ENCODE peak calls at places on chromosome 5, in seven cellular contexts. One of them, this sample, is unnamed.

GRCh38 chr5:150777685-150778084 is 872 bp upstream of the SMIM3 start:
- DNase-seq in uterus: no peak
- DNase-seq in BE2C: no peak
- DNase-seq in A549: no peak
- DNase-seq in progenitor cell of endocrine pancreas: no peak
- DNase-seq in Caco-2: no peak
- DNase-seq in nephron progenitor cell: no peak
- DNase-seq in this sample: no peak

GRCh38 chr5:5981562-5981961 is 396.8 kb downstream of the MED10 start:
- DNase-seq in progenitor cell of endocrine pancreas: no peak
- DNase-seq in A549: no peak
- DNase-seq in BE2C: no peak
- DNase-seq in nephron progenitor cell: no peak
- DNase-seq in uterus: no peak
- DNase-seq in Caco-2: no peak
- DNase-seq in this sample: no peak

GRCh38 chr5:149325166-149325735 is 20.0 kb upstream of the GRPEL2 start:
- DNase-seq in BE2C: no peak
- DNase-seq in uterus: no peak
- DNase-seq in progenitor cell of endocrine pancreas: no peak
- DNase-seq in nephron progenitor cell: no peak
- DNase-seq in A549: no peak
- DNase-seq in Caco-2: no peak
- DNase-seq in this sample: no peak

GRCh38 chr5:127785098-127785927 is 82.1 kb downstream of the CCDC192 start:
- DNase-seq in uterus: no peak
- DNase-seq in Caco-2: peak; percentile 36
- DNase-seq in nephron progenitor cell: no peak
- DNase-seq in A549: peak; percentile 7
- DNase-seq in BE2C: no peak
- DNase-seq in progenitor cell of endocrine pancreas: no peak
- DNase-seq in this sample: no peak

GRCh38 chr5:167802755-167803431 is 488.6 kb upstream of the WWC1 start:
- DNase-seq in uterus: no peak
- DNase-seq in nephron progenitor cell: no peak
- DNase-seq in BE2C: no peak
- DNase-seq in progenitor cell of endocrine pancreas: no peak
- DNase-seq in Caco-2: peak; percentile 74
- DNase-seq in A549: no peak
- DNase-seq in this sample: no peak

GRCh38 chr5:172110921-172111873 is 76.8 kb downstream of the STK10 start:
- DNase-seq in BE2C: peak; percentile 50
- DNase-seq in Caco-2: no peak
- DNase-seq in uterus: no peak
- DNase-seq in A549: no peak
- DNase-seq in nephron progenitor cell: no peak
- DNase-seq in progenitor cell of endocrine pancreas: no peak
- DNase-seq in this sample: peak; percentile 60

GRCh38 chr5:68264024-68264956 is 48.7 kb downstream of the PIK3R1 start:
- DNase-seq in BE2C: no peak
- DNase-seq in progenitor cell of endocrine pancreas: no peak
- DNase-seq in A549: no peak
- DNase-seq in nephron progenitor cell: no peak
- DNase-seq in Caco-2: no peak
- DNase-seq in uterus: peak; percentile 55
- DNase-seq in this sample: no peak

GRCh38 chr5:142096382-142096781 is 12.2 kb upstream of the NDFIP1 start:
- DNase-seq in A549: no peak
- DNase-seq in uterus: no peak
- DNase-seq in nephron progenitor cell: no peak
- DNase-seq in Caco-2: no peak
- DNase-seq in progenitor cell of endocrine pancreas: no peak
- DNase-seq in BE2C: no peak
- DNase-seq in this sample: no peak

GRCh38 chr5:160192424-160192823 is 36.9 kb upstream of the FABP6 start:
- DNase-seq in BE2C: no peak
- DNase-seq in uterus: no peak
- DNase-seq in Caco-2: no peak
- DNase-seq in progenitor cell of endocrine pancreas: no peak
- DNase-seq in nephron progenitor cell: no peak
- DNase-seq in A549: no peak
- DNase-seq in this sample: no peak

GRCh38 chr5:151183451-151184245 is 26.1 kb upstream of the ANXA6 start:
- DNase-seq in A549: no peak
- DNase-seq in nephron progenitor cell: no peak
- DNase-seq in progenitor cell of endocrine pancreas: no peak
- DNase-seq in BE2C: no peak
- DNase-seq in Caco-2: peak; percentile 12
- DNase-seq in uterus: no peak
- DNase-seq in this sample: peak; percentile 60

GRCh38 chr5:37767251-37767650 is 72.6 kb downstream of the GDNF start:
- DNase-seq in uterus: no peak
- DNase-seq in BE2C: no peak
- DNase-seq in progenitor cell of endocrine pancreas: no peak
- DNase-seq in A549: no peak
- DNase-seq in Caco-2: no peak
- DNase-seq in nephron progenitor cell: no peak
- DNase-seq in this sample: no peak

GRCh38 chr5:83711982-83712601 is 8.6 kb downstream of the HAPLN1 start:
- DNase-seq in Caco-2: no peak
- DNase-seq in nephron progenitor cell: peak; percentile 62
- DNase-seq in uterus: peak; percentile 17
- DNase-seq in A549: peak; percentile 59
- DNase-seq in BE2C: peak; percentile 53
- DNase-seq in progenitor cell of endocrine pancreas: peak; percentile 22
- DNase-seq in this sample: no peak

GRCh38 chr5:56012281-56012963 is 17.7 kb upstream of the IL6ST start:
- DNase-seq in BE2C: no peak
- DNase-seq in uterus: no peak
- DNase-seq in A549: no peak
- DNase-seq in progenitor cell of endocrine pancreas: no peak
- DNase-seq in nephron progenitor cell: no peak
- DNase-seq in Caco-2: no peak
- DNase-seq in this sample: no peak

GRCh38 chr5:40052812-40053211 is 626.9 kb upstream of the PTGER4 start:
- DNase-seq in Caco-2: no peak
- DNase-seq in progenitor cell of endocrine pancreas: no peak
- DNase-seq in A549: peak; percentile 27
- DNase-seq in BE2C: no peak
- DNase-seq in nephron progenitor cell: no peak
- DNase-seq in uterus: no peak
- DNase-seq in this sample: no peak

GRCh38 chr5:173583384-173583783 is 33.1 kb downstream of the BOD1 start:
- DNase-seq in progenitor cell of endocrine pancreas: no peak
- DNase-seq in A549: no peak
- DNase-seq in nephron progenitor cell: no peak
- DNase-seq in BE2C: no peak
- DNase-seq in uterus: no peak
- DNase-seq in Caco-2: no peak
- DNase-seq in this sample: no peak

GRCh38 chr5:72034710-72035109 is 72.6 kb upstream of the MAP1B start:
- DNase-seq in BE2C: no peak
- DNase-seq in Caco-2: no peak
- DNase-seq in A549: no peak
- DNase-seq in uterus: no peak
- DNase-seq in progenitor cell of endocrine pancreas: no peak
- DNase-seq in nephron progenitor cell: no peak
- DNase-seq in this sample: no peak

GRCh38 chr5:59810041-59810440 is 83.5 kb downstream of the PDE4D start:
- DNase-seq in nephron progenitor cell: peak; percentile 79
- DNase-seq in uterus: peak; percentile 68
- DNase-seq in A549: peak; percentile 82
- DNase-seq in progenitor cell of endocrine pancreas: peak; percentile 51
- DNase-seq in BE2C: peak; percentile 66
- DNase-seq in Caco-2: peak; percentile 61
- DNase-seq in this sample: peak; percentile 88

GRCh38 chr5:38768411-38769211 is 77.2 kb upstream of the OSMR start:
- DNase-seq in uterus: no peak
- DNase-seq in nephron progenitor cell: no peak
- DNase-seq in progenitor cell of endocrine pancreas: no peak
- DNase-seq in BE2C: no peak
- DNase-seq in A549: no peak
- DNase-seq in Caco-2: no peak
- DNase-seq in this sample: no peak

GRCh38 chr5:159602434-159602833 is 272.1 kb upstream of the IL12B start:
- DNase-seq in nephron progenitor cell: no peak
- DNase-seq in uterus: no peak
- DNase-seq in BE2C: no peak
- DNase-seq in progenitor cell of endocrine pancreas: no peak
- DNase-seq in A549: no peak
- DNase-seq in Caco-2: no peak
- DNase-seq in this sample: no peak

GRCh38 chr5:115321309-115321708 is 24.9 kb upstream of the CCDC112 start:
- DNase-seq in progenitor cell of endocrine pancreas: no peak
- DNase-seq in uterus: no peak
- DNase-seq in Caco-2: no peak
- DNase-seq in BE2C: no peak
- DNase-seq in nephron progenitor cell: no peak
- DNase-seq in A549: no peak
- DNase-seq in this sample: no peak

GRCh38 chr5:58868931-58869330 is 286.1 kb downstream of the RAB3C start:
- DNase-seq in uterus: no peak
- DNase-seq in BE2C: no peak
- DNase-seq in Caco-2: no peak
- DNase-seq in A549: no peak
- DNase-seq in progenitor cell of endocrine pancreas: no peak
- DNase-seq in nephron progenitor cell: no peak
- DNase-seq in this sample: no peak

DNA sequence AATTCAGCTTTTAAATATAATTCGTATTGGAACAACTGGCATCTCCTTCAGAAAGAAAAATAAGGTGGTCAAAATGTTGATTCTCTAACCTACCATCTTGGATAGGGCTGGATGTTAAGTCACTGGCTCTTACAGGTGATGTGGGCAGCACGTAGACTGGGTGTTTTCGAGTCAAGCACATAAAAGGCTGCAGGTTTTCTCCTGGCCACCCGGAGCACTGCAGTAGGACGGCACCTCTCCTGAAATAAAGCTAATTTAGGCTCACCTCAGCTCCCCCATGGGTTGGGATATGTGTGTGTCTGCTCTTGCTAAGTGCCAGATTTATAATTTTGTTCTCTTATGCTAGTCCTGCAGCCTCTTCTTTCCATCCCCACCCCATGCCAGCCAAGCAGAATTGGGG is 80.3 kb downstream of the IQGAP2 start:
- DNase-seq in nephron progenitor cell: no peak
- DNase-seq in BE2C: no peak
- DNase-seq in progenitor cell of endocrine pancreas: no peak
- DNase-seq in A549: no peak
- DNase-seq in uterus: no peak
- DNase-seq in Caco-2: no peak
- DNase-seq in this sample: no peak
- TF ChIP-seq CTCF in nephron progenitor cell: no peak
- TF ChIP-seq CTCF in BE2C: peak; percentile 16
- TF ChIP-seq CTCF in progenitor cell of endocrine pancreas: peak; percentile 21
- TF ChIP-seq CTCF in A549: no peak
- TF ChIP-seq CTCF in uterus: no peak
- TF ChIP-seq CTCF in Caco-2: no peak
- TF ChIP-seq CTCF in this sample: no peak

DNA sequence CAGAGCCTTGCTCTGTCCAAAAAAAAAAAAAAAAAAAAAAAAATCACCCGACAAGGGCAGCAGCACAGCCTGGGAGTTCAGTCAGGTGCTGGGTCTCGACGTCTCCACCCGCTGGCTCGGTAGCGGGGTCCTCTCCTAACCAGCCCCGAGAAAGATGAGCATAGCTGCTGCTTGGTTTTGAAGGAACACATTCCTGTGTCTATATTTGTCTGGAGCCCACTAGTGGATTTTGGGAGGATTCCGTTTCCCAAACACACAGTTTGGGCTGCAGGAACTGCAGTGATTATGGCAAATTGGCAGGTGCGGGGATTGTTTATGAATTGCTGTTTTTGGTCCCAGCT is 1.2 kb downstream of the OTULINL start:
- DNase-seq in progenitor cell of endocrine pancreas: no peak
- DNase-seq in BE2C: no peak
- DNase-seq in uterus: no peak
- DNase-seq in nephron progenitor cell: no peak
- DNase-seq in Caco-2: no peak
- DNase-seq in A549: no peak
- DNase-seq in this sample: no peak
- TF ChIP-seq CTCF in progenitor cell of endocrine pancreas: no peak
- TF ChIP-seq CTCF in BE2C: no peak
- TF ChIP-seq CTCF in uterus: no peak
- TF ChIP-seq CTCF in nephron progenitor cell: no peak
- TF ChIP-seq CTCF in Caco-2: no peak
- TF ChIP-seq CTCF in A549: no peak
- TF ChIP-seq CTCF in this sample: no peak

DNA sequence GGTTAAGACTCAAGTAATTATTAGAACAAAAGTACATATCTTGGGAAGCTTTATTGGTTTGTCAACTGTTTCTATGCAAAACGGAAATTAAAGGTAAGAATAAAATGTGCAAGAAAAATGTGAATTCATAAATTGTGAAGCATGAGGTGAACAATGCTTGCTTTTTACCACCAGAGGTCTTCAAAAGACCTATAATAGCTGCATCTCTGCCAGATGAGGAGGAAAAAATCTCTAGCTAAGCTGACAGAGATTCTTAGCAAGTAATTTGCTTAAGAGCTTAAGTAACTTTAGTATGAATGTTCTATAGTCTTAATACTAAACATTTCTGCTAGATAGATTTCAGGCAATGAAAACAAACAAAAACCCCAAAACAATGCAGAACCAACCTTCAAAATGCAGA is 54.1 kb downstream of the MRPS30 start:
- DNase-seq in BE2C: no peak
- DNase-seq in progenitor cell of endocrine pancreas: no peak
- DNase-seq in Caco-2: no peak
- DNase-seq in uterus: no peak
- DNase-seq in A549: peak; percentile 33
- DNase-seq in nephron progenitor cell: no peak
- DNase-seq in this sample: no peak
- TF ChIP-seq CTCF in BE2C: peak; percentile 59
- TF ChIP-seq CTCF in progenitor cell of endocrine pancreas: peak; percentile 52
- TF ChIP-seq CTCF in Caco-2: no peak
- TF ChIP-seq CTCF in uterus: no peak
- TF ChIP-seq CTCF in A549: peak; percentile 54
- TF ChIP-seq CTCF in nephron progenitor cell: no peak
- TF ChIP-seq CTCF in this sample: peak; percentile 50

DNA sequence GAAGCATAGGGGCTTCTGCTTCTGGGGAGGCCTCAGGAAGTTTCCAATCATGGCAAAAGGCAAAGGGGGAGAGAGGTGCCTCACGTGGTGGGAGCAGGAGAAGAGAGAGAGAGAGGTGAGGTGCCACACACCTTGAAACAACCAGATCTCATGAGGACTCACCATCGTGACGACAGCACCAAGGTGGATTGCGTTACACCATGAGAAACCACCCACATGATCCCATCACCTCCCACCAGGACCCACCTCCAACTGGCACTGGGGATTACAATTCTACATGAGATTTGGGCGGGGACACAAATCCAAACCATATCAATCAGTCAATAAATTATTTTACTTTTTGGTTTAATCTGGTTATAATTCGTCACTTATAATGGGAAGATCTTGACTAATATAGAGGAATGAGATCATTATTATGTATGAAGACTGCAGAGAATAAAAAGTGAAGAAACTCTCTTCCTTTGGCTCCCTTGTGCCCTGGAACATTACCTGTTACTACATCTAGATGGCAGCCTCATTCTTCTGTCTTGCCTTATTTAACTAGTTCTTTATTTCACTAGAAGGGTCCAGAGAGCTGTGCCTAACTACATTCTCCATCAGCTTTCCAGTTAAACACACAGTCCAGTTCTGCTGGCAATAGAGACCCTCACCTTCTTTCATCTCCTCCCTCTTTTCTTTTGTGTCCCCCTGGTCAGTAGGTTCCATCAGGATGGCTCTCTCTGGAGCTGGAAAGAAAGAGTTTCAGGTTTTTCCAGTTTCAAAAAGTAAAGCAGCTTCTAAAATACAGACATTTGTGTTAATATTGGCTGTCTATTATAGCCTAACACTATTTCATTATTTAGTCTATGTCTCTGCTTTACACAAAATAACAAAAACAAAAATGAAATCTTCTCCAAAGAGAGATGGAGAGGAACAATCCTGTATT is 21.7 kb upstream of the SPINK7 start:
- DNase-seq in BE2C: no peak
- DNase-seq in A549: peak; percentile 11
- DNase-seq in Caco-2: no peak
- DNase-seq in nephron progenitor cell: no peak
- DNase-seq in progenitor cell of endocrine pancreas: no peak
- DNase-seq in uterus: no peak
- DNase-seq in this sample: no peak
- TF ChIP-seq CTCF in BE2C: peak; percentile 58
- TF ChIP-seq CTCF in A549: peak; percentile 25
- TF ChIP-seq CTCF in Caco-2: peak; percentile 52
- TF ChIP-seq CTCF in nephron progenitor cell: peak; percentile 42
- TF ChIP-seq CTCF in progenitor cell of endocrine pancreas: peak; percentile 61
- TF ChIP-seq CTCF in uterus: no peak
- TF ChIP-seq CTCF in this sample: no peak